ENCODE peak calls at places on chromosomes 12 and 14, in five cellular contexts. N, O, K, W and H are unnamed samples.

GRCh38 chr14:71165121-71165574 is 257.9 kb downstream of the PCNX1 start:
- DNase-seq in N (no peak), O (peak; percentile 48), K (no peak), W (no peak), H (no peak)

GRCh38 chr12:14843425-14843887 is at the start of gene ART4:
- DNase-seq in N (peak; percentile 41), O (no peak), K (peak; percentile 55), W (no peak), H (no peak)

GRCh38 chr12:51917746-51918453 is 10.6 kb downstream of the ACVRL1 start:
- DNase-seq in N (no peak), O (no peak), K (no peak), W (no peak), H (no peak)

GRCh38 chr14:54722791-54723432 is 156.0 kb downstream of the SAMD4A start:
- DNase-seq in N (no peak), O (peak; percentile 60), K (no peak), W (no peak), H (no peak)

GRCh38 chr12:55847603-55848329 is 5.0 kb upstream of the MMP19 start:
- DNase-seq in N (peak; percentile 94), O (peak; percentile 100), K (peak; percentile 89), W (no peak), H (no peak)

GRCh38 chr14:90136904-90137303 is 75.1 kb downstream of the KCNK13 start:
- DNase-seq in N (no peak), O (peak; percentile 53), K (no peak), W (no peak), H (no peak)

GRCh38 chr12:80175307-80175930 is 76.1 kb downstream of the OTOGL start:
- DNase-seq in N (no peak), O (peak; percentile 37), K (no peak), W (no peak), H (no peak)

GRCh38 chr12:110744176-110744575 is 1.5 kb upstream of the PPP1CC start:
- DNase-seq in N (no peak), O (peak; percentile 78), K (no peak), W (no peak), H (no peak)

GRCh38 chr14:78836777-78837176 is 666.6 kb downstream of the NRXN3 start:
- DNase-seq in N (no peak), O (peak; percentile 56), K (no peak), W (peak; percentile 36), H (peak; percentile 22)

GRCh38 chr12:12461281-12461922 is 101.3 kb downstream of the DUSP16 start:
- DNase-seq in N (no peak), O (no peak), K (no peak), W (no peak), H (no peak)

GRCh38 chr12:15276088-15276698 is 46.1 kb upstream of the PTPRO start:
- DNase-seq in N (no peak), O (peak; percentile 75), K (no peak), W (peak; percentile 16), H (peak; percentile 36)

GRCh38 chr14:90522585-90523191 is 125.9 kb downstream of the CALM1 start:
- DNase-seq in N (peak; percentile 59), O (no peak), K (peak; percentile 42), W (no peak), H (no peak)

GRCh38 chr12:120639771-120640721 is at the start of gene CABP1:
- DNase-seq in N (no peak), O (no peak), K (no peak), W (no peak), H (no peak)

GRCh38 chr14:105577339-105577861 is 51.0 kb downstream of the TMEM121 start:
- DNase-seq in N (no peak), O (no peak), K (no peak), W (no peak), H (no peak)

GRCh38 chr12:54173066-54173726 is 15.6 kb downstream of the SMUG1 start:
- DNase-seq in N (peak; percentile 36), O (peak; percentile 21), K (peak; percentile 40), W (no peak), H (no peak)

GRCh38 chr12:120862664-120863063 is 41.5 kb downstream of the SPPL3 start:
- DNase-seq in N (no peak), O (no peak), K (no peak), W (no peak), H (no peak)

GRCh38 chr14:36518031-36518585 is 1.9 kb downstream of the NKX2-1 start:
- DNase-seq in N (no peak), O (no peak), K (no peak), W (no peak), H (no peak)

DNA sequence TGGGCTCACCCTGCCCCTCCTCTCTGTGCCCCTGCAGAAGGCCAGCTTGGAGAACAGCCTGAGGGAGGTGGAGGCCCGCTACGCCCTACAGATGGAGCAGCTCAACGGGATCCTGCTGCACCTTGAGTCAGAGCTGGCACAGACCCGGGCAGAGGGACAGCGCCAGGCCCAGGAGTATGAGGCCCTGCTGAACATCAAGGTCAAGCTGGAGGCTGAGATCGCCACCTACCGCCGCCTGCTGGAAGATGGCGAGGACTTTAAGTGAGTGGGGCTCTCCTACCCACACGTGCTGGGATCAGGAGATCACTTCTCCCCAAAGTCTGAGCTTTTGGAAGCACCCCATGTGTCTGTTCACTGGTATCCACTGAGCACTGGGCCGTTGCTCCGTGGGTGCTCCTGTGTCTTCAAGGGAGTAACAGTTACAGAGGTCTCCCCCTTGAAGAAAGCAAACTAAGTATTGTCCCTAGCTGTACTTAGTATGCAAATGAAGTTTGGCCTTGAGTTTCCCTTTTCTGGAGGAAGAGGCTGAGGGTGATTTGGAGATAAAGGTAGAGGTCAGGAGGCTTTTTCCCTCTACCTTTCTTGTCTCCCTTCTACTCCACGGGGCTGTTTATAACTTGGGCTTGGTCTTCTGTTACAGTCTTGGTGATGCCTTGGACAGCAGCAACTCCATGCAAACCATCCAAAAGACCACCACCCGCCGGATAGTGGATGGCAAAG is 3.3 kb downstream of the KRT18 start:
- DNase-seq in N (no peak), O (peak; percentile 9), K (no peak), W (no peak), H (no peak)
- TF ChIP-seq CTCF in N (no peak), O (no peak), K (peak; percentile 30), W (peak; percentile 38), H (no peak)

GRCh38 chr14:58243790-58244555 is 670 bp upstream of the PSMA3 start:
- DNase-seq in N (no peak), O (peak; percentile 57), K (no peak), W (peak; percentile 26), H (no peak)

GRCh38 chr14:58238252-58239247 is 6.1 kb upstream of the PSMA3 start:
- DNase-seq in N (peak; percentile 42), O (peak; percentile 38), K (no peak), W (no peak), H (no peak)

GRCh38 chr14:58244556-58245387 is at the start of gene PSMA3:
- DNase-seq in N (peak; percentile 99), O (peak; percentile 98), K (peak; percentile 97), W (peak; percentile 93), H (peak; percentile 57)

DNA sequence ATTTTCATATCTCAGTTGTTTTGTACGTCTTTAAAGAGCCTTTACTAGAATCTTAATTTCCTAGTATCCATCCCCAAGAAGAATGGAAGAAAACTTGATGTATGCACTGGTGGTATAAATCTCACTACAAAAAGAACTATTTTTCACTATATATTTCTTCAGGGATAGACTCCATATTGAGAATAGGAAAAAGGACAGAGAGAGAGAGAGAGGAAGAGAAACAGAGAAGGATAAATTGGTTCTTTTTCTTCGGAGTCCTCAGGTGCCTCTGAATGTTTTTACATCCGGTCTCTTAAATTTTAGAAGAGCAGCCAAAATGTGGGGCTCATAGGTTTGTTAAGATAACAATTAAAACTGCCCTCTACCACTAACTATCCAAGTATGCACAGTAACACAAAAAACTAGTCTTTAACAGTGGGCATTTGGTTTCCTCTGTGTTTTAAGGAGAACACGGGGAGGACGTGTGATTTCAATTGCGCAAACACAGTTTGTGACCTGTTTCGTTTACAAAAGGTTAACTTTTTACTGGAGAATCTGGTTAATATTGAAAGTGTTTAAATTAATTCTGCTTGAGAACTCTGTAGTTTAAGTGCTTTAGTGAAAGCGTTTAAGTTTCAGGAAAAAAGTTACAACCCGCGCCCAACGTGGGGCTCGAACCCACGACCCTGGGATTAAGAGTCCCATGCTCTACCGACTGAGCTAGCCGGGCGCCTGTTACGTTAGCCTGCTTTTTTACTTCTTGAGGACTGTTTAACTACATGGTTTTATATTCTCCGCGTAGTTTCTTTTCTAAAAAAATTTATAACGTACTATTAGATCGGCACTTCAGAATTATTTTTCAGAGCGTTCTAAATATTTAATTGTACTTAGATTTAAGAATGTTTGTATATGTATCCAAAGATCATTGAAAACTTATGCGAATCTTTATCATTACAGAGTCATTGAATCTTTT is 5.1 kb upstream of the PSMA3 start:
- DNase-seq in N (peak; percentile 65), O (peak; percentile 83), K (peak; percentile 67), W (peak; percentile 26), H (no peak)
- TF ChIP-seq CTCF in N (no peak), O (no peak), K (no peak), W (no peak), H (no peak)

DNA sequence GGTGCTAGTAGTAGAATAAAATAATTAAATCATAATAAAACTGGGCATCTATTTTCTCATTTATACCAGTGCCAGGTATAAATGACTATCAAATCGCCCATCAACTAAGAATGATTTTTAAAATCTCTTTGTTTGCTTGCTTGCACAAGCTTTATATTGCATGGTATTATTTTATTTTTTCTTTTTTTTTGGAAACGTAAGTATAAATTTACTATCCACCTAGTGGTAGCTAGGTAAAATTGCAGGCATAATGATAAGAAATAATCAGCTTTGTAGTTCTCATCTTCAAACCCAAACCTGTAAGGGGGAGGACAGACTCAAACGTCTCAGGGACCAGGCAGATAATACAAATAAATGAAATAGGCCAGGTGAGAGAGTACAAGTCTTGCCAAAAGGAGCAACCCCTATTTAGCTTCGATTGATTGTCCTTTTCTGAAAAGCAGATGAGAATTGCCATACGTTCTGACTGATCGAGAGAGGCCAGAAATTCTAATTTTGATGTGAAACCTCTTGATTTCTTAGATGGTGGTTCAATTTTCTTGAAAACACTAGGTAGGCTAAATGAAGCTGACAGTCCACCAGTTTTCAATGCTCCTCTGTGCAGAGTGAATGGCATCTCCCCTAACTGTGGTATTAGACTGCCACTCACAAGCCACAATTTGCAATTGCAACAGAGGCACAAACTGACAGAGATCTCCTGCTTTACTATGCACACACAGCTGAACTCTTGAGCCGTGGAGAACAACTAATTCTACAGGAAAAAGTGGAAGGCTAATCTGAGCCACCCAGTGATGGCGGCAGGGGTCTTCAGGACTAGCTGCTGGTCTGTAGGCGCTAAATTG is 189.3 kb downstream of the DACT1 start:
- DNase-seq in N (no peak), O (no peak), K (no peak), W (no peak), H (no peak)
- TF ChIP-seq CTCF in N (no peak), O (peak; percentile 31), K (peak; percentile 27), W (peak; percentile 36), H (peak; percentile 17)

DNA sequence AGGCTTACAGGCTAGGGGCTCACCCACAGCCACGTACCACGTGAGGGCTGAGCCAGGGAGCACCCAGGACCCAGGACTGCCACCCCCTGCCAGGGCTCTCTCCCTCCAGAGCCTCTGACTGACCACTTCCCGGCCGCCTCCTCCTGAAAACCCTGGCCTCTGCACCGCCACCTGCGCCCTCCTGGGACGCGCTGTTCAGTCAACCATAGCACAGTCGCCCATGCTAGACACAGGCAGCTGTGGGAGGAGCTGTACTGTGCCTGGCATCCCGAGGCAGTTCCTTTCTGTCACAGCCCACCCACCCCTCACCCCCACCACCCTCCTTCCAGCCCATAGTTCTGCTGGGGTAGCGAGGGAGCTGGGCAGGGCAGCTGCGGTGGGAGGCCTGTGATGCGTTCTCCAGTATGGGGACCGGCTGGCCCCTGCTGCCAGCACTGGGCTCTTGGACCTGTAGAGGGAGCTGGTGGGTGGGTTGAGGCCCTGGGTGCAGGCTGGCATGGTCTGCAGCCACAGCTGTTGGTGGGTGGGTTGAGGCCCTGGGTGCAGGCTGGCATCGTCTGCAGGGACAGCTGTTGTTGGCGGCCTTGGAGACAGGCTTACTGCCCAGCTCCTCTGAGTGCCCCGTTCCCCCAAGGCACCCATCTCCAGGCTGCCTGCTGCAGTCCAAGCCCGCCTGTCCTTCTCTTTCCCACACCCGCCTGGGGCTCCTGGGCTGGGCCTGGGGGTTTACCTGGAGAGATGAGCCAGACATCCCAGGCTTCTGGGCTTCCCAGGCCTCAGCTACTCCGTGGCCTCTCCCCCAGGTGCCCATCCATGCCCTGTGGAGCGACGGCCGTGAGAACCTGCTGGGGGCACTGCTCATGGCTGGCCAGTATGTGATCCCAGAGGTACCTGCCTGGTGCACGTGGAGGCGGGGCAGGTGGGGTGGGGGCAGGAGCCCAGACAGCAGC is 11.5 kb downstream of the ASPG start:
- DNase-seq in N (no peak), O (no peak), K (no peak), W (no peak), H (no peak)
- TF ChIP-seq CTCF in N (no peak), O (no peak), K (no peak), W (peak; percentile 27), H (peak; percentile 39)